ENCODE peak calls at places on chromosomes 4 and X, in four cellular contexts. One of them, this sample, is unnamed.

GRCh38 chrX:111652719-111653118 is 28.3 kb upstream of the ALG13 start:
- DNase-seq in SJSA1: no peak
- DNase-seq in mammary epithelial cell: no peak
- DNase-seq in cardiac muscle cell: peak; percentile 25
- DNase-seq in this sample: no peak

GRCh38 chr4:18109677-18110076 is 88.1 kb upstream of the LCORL start:
- DNase-seq in SJSA1: no peak
- DNase-seq in mammary epithelial cell: no peak
- DNase-seq in cardiac muscle cell: no peak
- DNase-seq in this sample: no peak

GRCh38 chr4:7962609-7963508 is 23.2 kb upstream of the AFAP1 start:
- DNase-seq in SJSA1: no peak
- DNase-seq in mammary epithelial cell: no peak
- DNase-seq in cardiac muscle cell: no peak
- DNase-seq in this sample: no peak

GRCh38 chr4:63937961-63938360 is 471.3 kb downstream of the TECRL start:
- DNase-seq in SJSA1: no peak
- DNase-seq in mammary epithelial cell: no peak
- DNase-seq in cardiac muscle cell: no peak
- DNase-seq in this sample: no peak

GRCh38 chr4:82372502-82372873 is 1.3 kb downstream of the HNRNPD start:
- DNase-seq in SJSA1: no peak
- DNase-seq in mammary epithelial cell: peak; percentile 41
- DNase-seq in cardiac muscle cell: peak; percentile 75
- DNase-seq in this sample: no peak

GRCh38 chr4:187608001-187608421 is 387.6 kb upstream of the ZFP42 start:
- DNase-seq in SJSA1: no peak
- DNase-seq in mammary epithelial cell: peak; percentile 75
- DNase-seq in cardiac muscle cell: no peak
- DNase-seq in this sample: no peak

GRCh38 chrX:69173906-69174305 is 8.7 kb upstream of the PJA1 start:
- DNase-seq in SJSA1: no peak
- DNase-seq in mammary epithelial cell: no peak
- DNase-seq in cardiac muscle cell: no peak
- DNase-seq in this sample: no peak

GRCh38 chr4:85776579-85776978 is 301.6 kb downstream of the ARHGAP24 start:
- DNase-seq in SJSA1: no peak
- DNase-seq in mammary epithelial cell: peak; percentile 80
- DNase-seq in cardiac muscle cell: no peak
- DNase-seq in this sample: no peak

GRCh38 chr4:89064848-89065247 is 7.9 kb upstream of the FAM13A start:
- DNase-seq in SJSA1: no peak
- DNase-seq in mammary epithelial cell: no peak
- DNase-seq in cardiac muscle cell: no peak
- DNase-seq in this sample: no peak

GRCh38 chr4:7062816-7063215 is 5.0 kb downstream of the GRPEL1 start:
- DNase-seq in SJSA1: no peak
- DNase-seq in mammary epithelial cell: no peak
- DNase-seq in cardiac muscle cell: no peak
- DNase-seq in this sample: no peak

GRCh38 chr4:53908661-53909078 is 155.7 kb downstream of the CHIC2 start:
- DNase-seq in SJSA1: peak; percentile 59
- DNase-seq in mammary epithelial cell: peak; percentile 86
- DNase-seq in cardiac muscle cell: peak; percentile 85
- DNase-seq in this sample: no peak

GRCh38 chrX:47316276-47317025 is 53.9 kb upstream of the ZNF157 start:
- DNase-seq in SJSA1: no peak
- DNase-seq in mammary epithelial cell: no peak
- DNase-seq in cardiac muscle cell: peak; percentile 10
- DNase-seq in this sample: no peak

GRCh38 chr4:17038510-17039176 is 140.2 kb upstream of the LDB2 start:
- DNase-seq in SJSA1: no peak
- DNase-seq in mammary epithelial cell: no peak
- DNase-seq in cardiac muscle cell: no peak
- DNase-seq in this sample: no peak

GRCh38 chrX:40685352-40685918 is 38.1 kb upstream of the CXorf38 start:
- DNase-seq in SJSA1: no peak
- DNase-seq in mammary epithelial cell: no peak
- DNase-seq in cardiac muscle cell: no peak
- DNase-seq in this sample: no peak

GRCh38 chr4:72886602-72887001 is 182.9 kb downstream of the COX18 start:
- DNase-seq in SJSA1: no peak
- DNase-seq in mammary epithelial cell: no peak
- DNase-seq in cardiac muscle cell: peak; percentile 34
- DNase-seq in this sample: no peak

GRCh38 chrX:49257074-49257790 is 7.3 kb downstream of the FOXP3 start:
- DNase-seq in SJSA1: no peak
- DNase-seq in mammary epithelial cell: no peak
- DNase-seq in cardiac muscle cell: no peak
- DNase-seq in this sample: no peak

GRCh38 chrX:18886005-18886343 is 97.9 kb downstream of the PHKA2 start:
- DNase-seq in SJSA1: no peak
- DNase-seq in mammary epithelial cell: no peak
- DNase-seq in cardiac muscle cell: no peak
- DNase-seq in this sample: no peak

GRCh38 chrX:18885317-18886004 is 98.5 kb downstream of the PHKA2 start:
- DNase-seq in SJSA1: no peak
- DNase-seq in mammary epithelial cell: no peak
- DNase-seq in cardiac muscle cell: no peak
- DNase-seq in this sample: no peak

GRCh38 chrX:18887177-18887820 is 96.6 kb downstream of the PHKA2 start:
- DNase-seq in SJSA1: no peak
- DNase-seq in mammary epithelial cell: no peak
- DNase-seq in cardiac muscle cell: no peak
- DNase-seq in this sample: peak; percentile 70

GRCh38 chrX:18887821-18888205 is 96.1 kb downstream of the PHKA2 start:
- DNase-seq in SJSA1: no peak
- DNase-seq in mammary epithelial cell: no peak
- DNase-seq in cardiac muscle cell: no peak
- DNase-seq in this sample: no peak

GRCh38 chrX:18886344-18887161 is 97.4 kb downstream of the PHKA2 start:
- DNase-seq in SJSA1: peak; percentile 65
- DNase-seq in mammary epithelial cell: peak; percentile 45
- DNase-seq in cardiac muscle cell: peak; percentile 62
- DNase-seq in this sample: peak; percentile 76
- H3K4me3 ChIP-seq in SJSA1: peak overlapping the region; percentile 30
- H3K4me3 ChIP-seq in mammary epithelial cell: peak overlapping the region; percentile 19
- H3K4me3 ChIP-seq in cardiac muscle cell: peak overlapping the region; percentile 17
- H3K4me3 ChIP-seq in this sample: peak overlapping the region; percentile 21

DNA sequence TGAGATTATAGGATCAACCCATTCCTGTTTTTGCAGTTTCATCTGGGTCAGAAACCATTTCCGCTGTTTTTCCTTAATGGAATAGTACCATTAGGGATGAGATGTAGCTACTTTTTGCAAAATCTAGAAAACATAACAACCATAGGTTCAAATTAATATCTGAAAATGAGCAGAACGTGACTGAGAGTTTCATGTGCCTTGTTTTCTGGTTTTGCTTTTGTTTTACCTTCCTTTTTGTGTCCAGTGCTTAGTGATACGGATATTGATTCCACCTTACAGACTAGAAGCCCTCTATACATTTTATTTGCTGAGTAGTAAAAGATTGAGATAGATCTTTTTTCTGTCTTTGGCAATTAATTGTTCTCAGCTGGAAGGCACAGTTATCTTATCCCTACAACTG is 46.5 kb downstream of the SNX25 start:
- DNase-seq in SJSA1: no peak
- DNase-seq in mammary epithelial cell: no peak
- DNase-seq in cardiac muscle cell: no peak
- DNase-seq in this sample: no peak
- H3K4me1 ChIP-seq in SJSA1: peaks cover 31% of the 10 kb centered on the region
- H3K4me1 ChIP-seq in mammary epithelial cell: peaks cover 19% of the 10 kb centered on the region
- H3K4me1 ChIP-seq in cardiac muscle cell: peaks cover 17% of the 10 kb centered on the region
- H3K4me1 ChIP-seq in this sample: no peaks in the 10 kb centered on the region

GRCh38 chrX:72309297-72310071 is 3.8 kb upstream of the CITED1 start:
- DNase-seq in SJSA1: no peak
- DNase-seq in mammary epithelial cell: no peak
- DNase-seq in cardiac muscle cell: no peak
- DNase-seq in this sample: no peak
- H3K4me3 ChIP-seq in SJSA1: no peak overlapping the region
- H3K4me3 ChIP-seq in mammary epithelial cell: no peak overlapping the region
- H3K4me3 ChIP-seq in cardiac muscle cell: peak overlapping the region; percentile 15
- H3K4me3 ChIP-seq in this sample: peak overlapping the region; percentile 35

GRCh38 chr4:107665001-107665400 is 55.0 kb downstream of the PAPSS1 start:
- DNase-seq in SJSA1: no peak
- DNase-seq in mammary epithelial cell: no peak
- DNase-seq in cardiac muscle cell: no peak
- DNase-seq in this sample: no peak

GRCh38 chr4:107666134-107666533 is 53.9 kb downstream of the PAPSS1 start:
- DNase-seq in SJSA1: no peak
- DNase-seq in mammary epithelial cell: no peak
- DNase-seq in cardiac muscle cell: no peak
- DNase-seq in this sample: no peak

DNA sequence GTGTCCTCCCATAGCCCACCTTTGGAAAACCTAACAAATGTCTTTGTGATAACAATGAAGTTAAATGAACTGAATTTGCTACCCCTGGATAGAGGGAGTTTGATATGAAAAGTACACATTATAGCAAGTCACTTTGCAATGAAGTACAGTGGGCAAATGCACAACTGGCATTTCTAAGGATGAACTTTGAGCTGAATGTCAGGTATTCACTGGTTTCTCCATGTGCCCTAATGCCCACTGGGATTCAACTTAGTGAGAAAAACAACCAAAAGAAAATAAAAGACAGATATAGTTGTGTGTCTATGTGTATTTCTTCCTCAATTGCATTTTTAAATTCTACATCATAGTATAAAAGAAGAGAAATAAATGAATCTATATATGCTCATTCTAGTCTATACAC is 51.0 kb downstream of the PAPSS1 start:
- DNase-seq in SJSA1: no peak
- DNase-seq in mammary epithelial cell: no peak
- DNase-seq in cardiac muscle cell: no peak
- DNase-seq in this sample: no peak
- H3K4me1 ChIP-seq in SJSA1: peaks cover 8% of the 10 kb centered on the region
- H3K4me1 ChIP-seq in mammary epithelial cell: no peaks in the 10 kb centered on the region
- H3K4me1 ChIP-seq in cardiac muscle cell: no peaks in the 10 kb centered on the region
- H3K4me1 ChIP-seq in this sample: peaks cover 4% of the 10 kb centered on the region

This sample was measured in right lobe of liver.